ENCODE peak calls at places on chromosomes 2 and 18, in ten cellular contexts. R, U, W, Y, V, A, I, M, O and Z are unnamed samples. For H3K4me1, the result is how much of the 10 kb centered on the place peaks cover.

GRCh38 chr2:129764376-129765325 is 214.8 kb upstream of the RAB6C start:
- DNase-seq in A (no peak), V (no peak), U (no peak), W (no peak), R (no peak), M (no peak), Y (no peak), O (peak), I (no peak), Z (no peak)

GRCh38 chr2:179809606-179810005 is 51.8 kb downstream of the ZNF385B start:
- DNase-seq in A (no peak), V (no peak), I (no peak), R (no peak), W (no peak), O (no peak), M (no peak), Y (no peak), U (no peak), Z (no peak)

GRCh38 chr2:29284671-29285070 is 169.5 kb downstream of the CLIP4 start:
- DNase-seq in R (no peak), V (no peak), I (no peak), O (no peak), M (no peak), U (no peak), W (no peak), A (no peak), Y (no peak), Z (no peak)

GRCh38 chr2:69100220-69100723 is 87.3 kb downstream of the ANTXR1 start:
- DNase-seq in A (no peak), U (no peak), Y (no peak), V (no peak), I (no peak), M (no peak), O (no peak), W (peak), R (no peak), Z (no peak)

GRCh38 chr2:191836853-191837769 is 9.8 kb downstream of the CAVIN2 start:
- DNase-seq in Y (no peak), M (peak), A (no peak), V (no peak), W (no peak), I (no peak), O (no peak), U (peak), R (no peak), Z (no peak)

GRCh38 chr2:162403884-162404283 is 60.0 kb downstream of the GCA start:
- DNase-seq in M (no peak), R (no peak), O (no peak), I (no peak), W (peak), V (no peak), Y (no peak), U (no peak), A (no peak), Z (no peak)

GRCh38 chr18:67735506-67735905 is 219.0 kb upstream of the DSEL start:
- DNase-seq in R (no peak), V (peak), U (no peak), A (no peak), Y (no peak), M (no peak), I (no peak), W (no peak), O (no peak), Z (no peak)

GRCh38 chr18:5057348-5058012 is 139.6 kb downstream of the AKAIN1 start:
- DNase-seq in Y (peak), A (peak), O (peak), U (peak), M (peak), V (peak), I (peak), R (peak), W (peak), Z (peak)

GRCh38 chr18:10661333-10661732 is 135.5 kb downstream of the NAPG start:
- DNase-seq in A (no peak), O (no peak), U (no peak), V (no peak), M (no peak), Y (no peak), R (no peak), W (peak), I (no peak), Z (no peak)

GRCh38 chr2:205333351-205333750 is 348.9 kb upstream of the NRP2 start:
- DNase-seq in Y (no peak), I (no peak), U (no peak), V (no peak), R (no peak), O (no peak), M (no peak), A (no peak), W (no peak), Z (no peak)

GRCh38 chr2:23824777-23825212 is 102.1 kb downstream of the ATAD2B start:
- DNase-seq in V (peak), U (peak), I (no peak), M (no peak), O (peak), W (peak), A (peak), Y (no peak), R (peak), Z (no peak)

GRCh38 chr2:136410673-136411072 is 292.7 kb upstream of the CXCR4 start:
- DNase-seq in A (no peak), V (no peak), M (no peak), R (no peak), U (no peak), Y (no peak), O (no peak), I (no peak), W (no peak), Z (no peak)

GRCh38 chr2:196568506-196568905 is 71.0 kb upstream of the CCDC150 start:
- DNase-seq in R (no peak), Y (no peak), I (no peak), V (no peak), U (no peak), O (no peak), A (no peak), M (no peak), W (no peak), Z (no peak)

GRCh38 chr2:158197940-158198339 is 96.3 kb downstream of the UPP2 start:
- DNase-seq in O (no peak), W (no peak), M (no peak), I (no peak), A (no peak), R (no peak), U (no peak), V (no peak), Y (no peak), Z (no peak)

GRCh38 chr2:141063410-141063809 is 1067.4 kb downstream of the LRP1B start:
- DNase-seq in W (no peak), I (no peak), M (no peak), Y (no peak), A (no peak), R (peak), O (no peak), V (peak), U (no peak), Z (no peak)

GRCh38 chr2:150389487-150389886 is 98.0 kb downstream of the RND3 start:
- DNase-seq in R (no peak), M (no peak), Y (no peak), A (no peak), V (peak), U (no peak), O (no peak), W (peak), I (no peak), Z (no peak)

GRCh38 chr2:191959209-191959608 is 112.3 kb upstream of the CAVIN2 start:
- DNase-seq in A (peak), M (no peak), W (no peak), O (no peak), U (no peak), R (no peak), V (no peak), Y (no peak), I (no peak), Z (no peak)

DNA sequence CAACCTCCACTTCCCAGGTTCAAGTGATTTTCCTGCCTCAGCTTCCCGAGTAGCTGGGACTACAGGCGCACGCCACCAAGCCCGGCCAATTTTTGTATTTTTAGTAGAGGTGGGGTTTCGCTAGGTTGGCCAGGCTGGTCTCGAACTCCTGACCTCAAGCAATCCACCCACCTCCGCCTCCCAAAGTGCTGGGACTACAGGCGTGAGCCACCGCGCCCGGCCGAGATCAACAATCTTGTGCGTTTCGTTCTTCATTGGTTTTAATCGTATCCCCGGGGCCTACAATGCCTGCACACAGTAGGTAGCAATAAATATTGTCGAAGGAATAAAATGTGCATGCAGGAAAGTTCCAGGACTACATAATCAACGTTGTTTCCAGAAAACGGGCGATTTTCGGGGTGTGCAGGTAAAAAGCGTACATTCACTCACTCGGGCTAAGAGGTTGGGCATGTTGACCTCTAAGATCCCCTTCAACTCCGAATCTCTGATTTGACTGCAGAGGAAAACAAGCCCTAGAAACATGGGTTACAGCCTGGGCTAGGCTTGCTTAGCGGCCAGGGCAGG is 2.7 kb upstream of the SOS1 start:
- DNase-seq in M (no peak), Y (no peak), O (no peak), A (no peak), U (no peak), R (no peak), I (no peak), W (no peak), V (no peak), Z (no peak)
- H3K4me1 ChIP-seq in M (under half), Y (under half), O (under half), A (under half), U (under half), R (under half), I (under half), W (under half), V (under half), Z (under half)

GRCh38 chr2:182982934-182983333 is 55.3 kb downstream of the NCKAP1 start:
- DNase-seq in Y (no peak), M (no peak), U (no peak), O (no peak), A (no peak), V (no peak), R (no peak), I (no peak), W (no peak), Z (no peak)
- H3K4me1 ChIP-seq in Y (under half), M (under half), U (under half), O (under half), A (under half), V (under half), R (under half), I (under half), W (under half), Z (under half)

GRCh38 chr18:79524181-79525078 is 128.7 kb downstream of the NFATC1 start:
- DNase-seq in M (peak), R (no peak), A (no peak), Y (peak), O (peak), V (no peak), U (no peak), W (no peak), I (no peak), Z (no peak)

GRCh38 chr18:79522451-79523220 is 126.9 kb downstream of the NFATC1 start:
- DNase-seq in A (no peak), U (no peak), R (no peak), I (peak), W (no peak), M (peak), Y (peak), V (no peak), O (peak), Z (no peak)

GRCh38 chr18:79523221-79523737 is 127.5 kb downstream of the NFATC1 start:
- DNase-seq in O (peak), V (no peak), W (no peak), R (no peak), I (no peak), Y (no peak), M (peak), A (no peak), U (no peak), Z (no peak)

GRCh38 chr18:79521806-79522205 is 126.1 kb downstream of the NFATC1 start:
- DNase-seq in U (no peak), O (peak), M (peak), I (no peak), R (no peak), V (no peak), A (no peak), W (no peak), Y (peak), Z (no peak)

DNA sequence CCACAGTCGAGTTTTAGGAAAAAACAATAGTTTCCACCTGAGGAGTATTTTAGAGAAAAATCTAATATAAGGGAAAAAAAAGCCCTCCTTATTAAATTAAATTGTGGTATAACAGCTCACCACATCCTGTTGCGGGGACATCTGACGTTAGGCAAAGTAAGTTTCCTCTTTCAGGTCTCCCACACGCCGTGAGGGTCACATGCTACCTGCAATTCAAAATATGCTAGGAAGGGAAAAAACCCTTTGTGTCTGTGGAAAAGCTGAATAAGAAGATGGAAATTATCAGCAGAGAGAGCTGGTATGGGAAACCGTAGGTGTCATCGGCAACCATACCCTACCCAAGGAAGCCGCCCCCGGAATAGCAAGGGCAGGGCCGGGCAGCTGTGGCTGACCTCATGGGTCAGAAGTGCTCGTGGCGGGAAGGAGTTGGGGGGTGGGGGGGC is 128.0 kb downstream of the NFATC1 start:
- DNase-seq in M (peak), Y (peak), O (no peak), W (no peak), U (no peak), R (no peak), V (no peak), I (peak), A (no peak), Z (no peak)
- H3K4me1 ChIP-seq in M (under half), Y (under half), O (under half), W (under half), U (under half), R (under half), V (under half), I (half or more), A (under half), Z (under half)

GRCh38 chr2:240998706-240999000 is 235 bp downstream of the SNED1 start:
- DNase-seq in V (no peak), O (no peak), U (no peak), I (no peak), Y (no peak), W (no peak), A (no peak), R (no peak), M (no peak), Z (no peak)
- H3K4me1 ChIP-seq in V (under half), O (under half), U (half or more), I (under half), Y (under half), W (under half), A (under half), R (under half), M (half or more), Z (half or more)

GRCh38 chr2:115162454-115163293 is 720.2 kb downstream of the DPP10 start:
- DNase-seq in I (no peak), V (peak), R (peak), M (peak), O (peak), Y (no peak), U (no peak), A (no peak), W (peak), Z (no peak)

GRCh38 chr2:115165529-115166109 is 723.2 kb downstream of the DPP10 start:
- DNase-seq in O (no peak), A (peak), U (no peak), V (peak), Y (no peak), W (peak), M (no peak), R (peak), I (no peak), Z (no peak)

GRCh38 chr2:115161531-115162453 is 719.4 kb downstream of the DPP10 start:
- DNase-seq in A (no peak), O (peak), R (peak), I (no peak), U (no peak), V (peak), W (no peak), Y (peak), M (peak), Z (no peak)

GRCh38 chr2:115163572-115163971 is 721.1 kb downstream of the DPP10 start:
- DNase-seq in W (no peak), M (no peak), Y (no peak), I (no peak), V (peak), U (no peak), R (no peak), A (no peak), O (peak), Z (no peak)

DNA sequence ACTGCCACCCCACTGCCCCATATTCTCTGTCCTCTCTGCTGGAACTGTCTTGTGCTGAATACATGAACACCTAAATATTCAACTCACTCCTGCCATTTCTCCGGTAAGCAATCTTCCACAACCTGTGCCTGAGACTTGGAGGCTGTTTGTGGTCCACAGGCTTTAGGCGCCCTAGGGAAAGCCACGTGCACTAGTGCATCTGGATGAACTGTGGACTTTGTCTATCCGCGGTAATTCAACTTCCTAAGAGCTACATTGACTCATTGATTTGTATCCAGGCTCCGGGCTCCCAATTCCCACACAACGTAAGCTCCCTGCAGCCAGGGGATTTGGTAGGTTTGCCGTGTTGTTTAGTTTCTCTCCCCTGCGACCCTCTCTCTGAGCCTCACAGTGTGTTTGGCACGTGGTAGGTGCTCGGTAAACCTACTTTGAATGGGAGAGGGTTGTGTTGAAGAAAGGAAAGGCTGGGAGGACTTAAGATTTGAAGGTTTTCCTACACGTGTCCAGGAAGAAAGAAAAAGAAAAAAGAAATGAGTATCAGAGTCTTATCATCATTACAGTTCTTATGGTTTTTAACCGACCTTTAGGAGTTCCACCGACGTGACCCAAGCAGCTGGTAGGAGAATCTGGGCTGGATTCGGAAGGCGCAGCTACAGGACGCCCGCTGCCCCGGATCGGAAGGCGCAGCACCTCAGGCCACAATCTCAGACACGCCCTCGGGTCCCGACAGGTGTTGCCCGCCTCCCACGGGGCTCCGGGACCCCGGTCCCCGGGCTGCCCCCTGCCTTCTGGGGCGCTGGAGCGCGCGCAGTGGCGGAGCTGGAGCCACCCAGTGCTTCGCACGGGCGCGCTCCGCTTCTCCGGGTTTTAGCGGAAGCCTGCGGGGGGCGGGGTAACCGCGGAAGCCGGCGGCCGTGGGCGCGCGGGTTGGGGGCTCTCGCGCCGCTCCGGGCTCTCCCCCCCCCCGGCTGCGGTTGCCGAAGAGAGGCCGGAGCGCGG is 718.4 kb downstream of the DPP10 start:
- DNase-seq in V (peak), Y (peak), U (no peak), M (peak), W (no peak), O (peak), A (peak), R (peak), I (no peak), Z (no peak)
- H3K4me1 ChIP-seq in V (under half), Y (under half), U (under half), M (under half), W (under half), O (under half), A (under half), R (under half), I (under half), Z (under half)

GRCh38 chr2:108616731-108617161 is 82.5 kb downstream of the LIMS1 start:
- DNase-seq in O (no peak), W (peak), Y (no peak), R (no peak), U (no peak), I (no peak), A (no peak), M (no peak), V (no peak), Z (no peak)
- H3K4me1 ChIP-seq in O (under half), W (under half), Y (under half), R (under half), U (half or more), I (under half), A (under half), M (half or more), V (under half), Z (under half)

GRCh38 chr18:48940854-48941531 is 9.8 kb downstream of the SMAD7 start:
- DNase-seq in V (no peak), M (no peak), O (no peak), Y (no peak), A (no peak), R (no peak), U (no peak), I (peak), W (no peak), Z (no peak)
- H3K4me1 ChIP-seq in V (half or more), M (half or more), O (half or more), Y (half or more), A (half or more), R (under half), U (half or more), I (half or more), W (half or more), Z (under half)

DNA sequence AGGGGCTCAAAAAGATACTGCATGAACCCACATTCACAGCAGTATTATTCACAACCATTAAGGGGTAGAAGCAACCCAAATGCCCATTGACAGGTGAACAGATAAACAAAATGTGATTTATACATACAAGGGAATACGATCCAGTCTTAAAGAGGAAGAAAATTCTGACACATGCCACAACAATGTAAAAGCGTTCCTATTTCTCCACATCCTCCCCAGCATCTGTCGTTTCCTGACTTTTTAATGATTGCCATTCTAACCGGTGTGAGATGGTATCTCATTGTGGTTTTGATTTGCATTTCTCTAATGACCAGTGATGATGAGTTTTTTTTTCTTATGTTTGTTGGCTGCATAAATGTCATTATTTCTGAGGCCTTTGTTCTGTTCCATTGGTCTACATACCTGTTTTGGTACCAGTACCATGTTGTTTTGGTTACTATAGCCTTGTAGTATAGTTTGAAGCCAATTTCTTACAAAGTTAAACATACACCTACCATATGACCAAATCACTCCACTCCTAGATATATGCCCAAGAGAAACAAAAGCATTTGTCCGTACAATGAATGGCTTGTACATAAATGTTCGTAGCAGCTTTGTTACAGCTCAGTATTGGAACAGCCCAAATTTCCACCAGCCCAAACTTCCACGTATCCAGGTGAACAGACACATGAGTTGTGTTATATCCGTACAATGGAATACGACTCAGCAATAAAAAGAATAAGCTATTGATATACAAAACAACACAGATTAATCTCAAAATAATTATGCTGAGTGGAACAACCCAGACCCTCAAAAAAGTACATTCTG is 85.1 kb downstream of the TMEM131 start:
- DNase-seq in W (no peak), Y (no peak), O (no peak), U (no peak), I (no peak), V (no peak), A (no peak), R (no peak), M (no peak), Z (no peak)
- H3K4me1 ChIP-seq in W (under half), Y (under half), O (under half), U (under half), I (under half), V (under half), A (under half), R (under half), M (under half), Z (under half)

GRCh38 chr2:43139501-43139900 is 86.9 kb downstream of the ZFP36L2 start:
- DNase-seq in R (no peak), V (no peak), I (no peak), O (peak), Y (peak), A (no peak), M (peak), W (no peak), U (no peak), Z (no peak)
- H3K4me1 ChIP-seq in R (under half), V (under half), I (half or more), O (under half), Y (under half), A (under half), M (under half), W (under half), U (under half), Z (under half)

GRCh38 chr2:44528595-44528994 is 166.8 kb downstream of the CAMKMT start:
- DNase-seq in O (no peak), R (no peak), M (no peak), Y (no peak), U (no peak), I (no peak), A (no peak), W (peak), V (no peak), Z (no peak)
- H3K4me1 ChIP-seq in O (under half), R (under half), M (under half), Y (under half), U (under half), I (under half), A (under half), W (under half), V (under half), Z (under half)